ENCODE peak calls at places on chromosome 17, in four cellular contexts. Q, L, R and U are unnamed samples.
A peak's percentile ranks its signal among the peaks of the same experiment; 100 is the strongest.

GRCh38 chr17:72125226-72125651 is 4.4 kb downstream of the SOX9 start:
- DNase-seq in Q (no peak), L (no peak), R (no peak), U (no peak)

GRCh38 chr17:82272495-82273326 is 789 bp downstream of the CSNK1D start:
- DNase-seq in Q (no peak), L (no peak), R (peak; percentile 86), U (no peak)

GRCh38 chr17:7392696-7393612 is 1.4 kb downstream of the PLSCR3 start:
- DNase-seq in Q (no peak), L (no peak), R (no peak), U (no peak)

GRCh38 chr17:31534223-31534888 is 142.9 kb downstream of the RAB11FIP4 start:
- DNase-seq in Q (no peak), L (no peak), R (no peak), U (no peak)

GRCh38 chr17:17254026-17254425 is 17.1 kb upstream of the FLCN start:
- DNase-seq in Q (no peak), L (no peak), R (no peak), U (no peak)

GRCh38 chr17:38508570-38508950 is 80.3 kb downstream of the ARHGAP23 start:
- DNase-seq in Q (no peak), L (peak; percentile 65), R (no peak), U (no peak)

GRCh38 chr17:48989100-48989499 is 8.1 kb upstream of the IGF2BP1 start:
- DNase-seq in Q (no peak), L (peak; percentile 17), R (no peak), U (no peak)

GRCh38 chr17:81210868-81211267 is 11.9 kb downstream of the CEP131 start:
- DNase-seq in Q (no peak), L (no peak), R (no peak), U (peak; percentile 25)

GRCh38 chr17:69175812-69176517 is 34.3 kb upstream of the ABCA6 start:
- DNase-seq in Q (peak; percentile 77), L (no peak), R (peak; percentile 19), U (no peak)

GRCh38 chr17:33520404-33521032 is 227.4 kb upstream of the ASIC2 start:
- DNase-seq in Q (no peak), L (peak; percentile 95), R (peak; percentile 75), U (peak; percentile 16)

GRCh38 chr17:31494259-31495048 is 103.0 kb downstream of the RAB11FIP4 start:
- DNase-seq in Q (no peak), L (no peak), R (no peak), U (no peak)

GRCh38 chr17:7915611-7916382 is at the start of gene RNF227:
- DNase-seq in Q (peak; percentile 63), L (peak; percentile 92), R (peak; percentile 72), U (no peak)

GRCh38 chr17:29560306-29560705 is 6.5 kb downstream of the ABHD15 start:
- DNase-seq in Q (no peak), L (peak; percentile 19), R (no peak), U (no peak)

GRCh38 chr17:79942011-79942405 is 93.7 kb downstream of the TBC1D16 start:
- DNase-seq in Q (no peak), L (no peak), R (no peak), U (no peak)

GRCh38 chr17:48892940-48893645 is 506 bp downstream of the ATP5MC1 start:
- DNase-seq in Q (no peak), L (no peak), R (no peak), U (no peak)

GRCh38 chr17:15381707-15382106 is 40.3 kb upstream of the TEKT3 start:
- DNase-seq in Q (no peak), L (no peak), R (no peak), U (no peak)

GRCh38 chr17:6555331-6556120 is 829 bp downstream of the PITPNM3 start:
- DNase-seq in Q (no peak), L (peak; percentile 67), R (no peak), U (no peak)

GRCh38 chr17:47404006-47404405 is 80.3 kb downstream of the EFCAB13 start:
- DNase-seq in Q (no peak), L (no peak), R (no peak), U (no peak)

GRCh38 chr17:65158622-65159021 is 21.5 kb downstream of the RGS9 start:
- DNase-seq in Q (no peak), L (no peak), R (no peak), U (no peak)

GRCh38 chr17:80092959-80093358 is 8.4 kb upstream of the GAA start:
- DNase-seq in Q (no peak), L (no peak), R (no peak), U (no peak)

GRCh38 chr17:44556114-44556853 is 1.0 kb upstream of the FZD2 start:
- DNase-seq in Q (peak; percentile 19), L (peak; percentile 83), R (peak; percentile 69), U (peak; percentile 91)

GRCh38 chr17:44555056-44555455 is 2.2 kb upstream of the FZD2 start:
- DNase-seq in Q (no peak), L (no peak), R (no peak), U (no peak)

GRCh38 chr17:44549736-44550135 is 7.5 kb upstream of the FZD2 start:
- DNase-seq in Q (no peak), L (no peak), R (no peak), U (no peak)

GRCh38 chr17:44548714-44549230 is 8.5 kb upstream of the FZD2 start:
- DNase-seq in Q (no peak), L (no peak), R (no peak), U (no peak)

DNA sequence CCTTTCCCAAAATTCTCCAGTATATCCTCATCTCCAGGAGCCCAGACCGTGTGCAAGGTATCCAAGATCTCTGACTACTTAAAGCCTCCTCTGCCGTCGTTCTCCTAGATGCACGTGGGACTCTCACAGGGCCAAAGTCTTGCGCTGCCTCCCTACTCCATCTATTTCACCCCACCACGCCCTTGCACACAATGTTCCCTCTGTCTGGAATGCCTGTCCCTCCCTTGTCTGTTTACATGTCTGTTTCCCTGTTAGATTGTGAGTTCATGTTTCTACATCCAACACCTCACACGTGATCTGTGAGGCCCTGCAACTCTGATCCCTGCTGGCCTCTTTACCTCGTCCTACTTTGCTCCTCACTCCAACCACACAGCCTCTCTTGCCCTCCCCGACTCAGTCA is 4.9 kb upstream of the FZD2 start:
- DNase-seq in Q (no peak), L (no peak), R (no peak), U (no peak)
- H3K4me1 ChIP-seq in Q (peaks cover 30% of the 10 kb centered on the region), L (peaks cover 33% of the 10 kb centered on the region), R (peaks cover 12% of the 10 kb centered on the region), U (peaks cover 16% of the 10 kb centered on the region)

DNA sequence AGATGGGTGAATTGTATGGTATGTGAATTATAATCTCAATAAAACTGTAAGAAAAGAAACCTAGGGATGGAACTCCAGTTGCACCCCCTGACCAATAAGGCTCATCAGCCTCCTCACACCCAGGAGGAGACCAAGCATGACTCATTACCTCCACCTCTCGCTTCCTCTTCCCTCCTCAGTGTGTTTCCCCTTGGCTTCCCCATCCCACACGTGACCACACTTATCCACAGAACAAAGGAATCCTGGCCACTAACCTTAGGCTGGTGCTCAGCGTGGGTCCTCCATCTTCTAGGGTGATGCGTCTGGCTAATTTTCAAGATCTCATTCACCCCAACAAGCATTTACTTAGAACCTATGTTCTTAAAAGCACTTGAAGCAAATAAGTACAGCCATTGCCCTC is 36.2 kb upstream of the MAP3K14 start:
- DNase-seq in Q (no peak), L (no peak), R (no peak), U (no peak)
- TF ChIP-seq ZNF274 in Q (no peak), L (no peak), R (no peak), U (no peak)

DNA sequence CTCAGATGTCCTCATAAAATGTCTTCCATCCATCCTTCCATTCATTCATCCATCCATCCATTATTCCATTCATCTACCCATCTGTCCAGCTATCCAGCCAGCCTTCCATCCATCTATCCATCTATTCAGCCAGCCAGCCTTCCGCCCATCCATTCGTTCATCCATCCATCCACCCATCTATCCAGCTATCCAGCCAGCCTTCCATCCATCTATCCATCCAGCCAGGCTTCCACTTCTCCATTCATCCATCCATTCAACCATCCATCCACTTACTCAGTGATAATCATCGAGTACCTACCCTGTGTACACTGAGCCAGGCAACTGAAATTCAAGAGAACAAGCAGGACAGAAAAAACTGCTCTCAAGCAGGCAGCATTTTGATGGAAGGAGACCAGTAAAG is 4.6 kb upstream of the CCDC182 start:
- DNase-seq in Q (no peak), L (no peak), R (no peak), U (no peak)
- H3K4me1 ChIP-seq in Q (no peaks in the 10 kb centered on the region), L (peaks cover 2% of the 10 kb centered on the region), R (no peaks in the 10 kb centered on the region), U (peaks cover 5% of the 10 kb centered on the region)

GRCh38 chr17:50200447-50201225 is 795 bp downstream of the COL1A1 start:
- DNase-seq in Q (peak; percentile 88), L (peak; percentile 96), R (peak; percentile 88), U (peak; percentile 78)
- TF ChIP-seq ZNF274 in Q (no peak), L (no peak), R (no peak), U (no peak)

DNA sequence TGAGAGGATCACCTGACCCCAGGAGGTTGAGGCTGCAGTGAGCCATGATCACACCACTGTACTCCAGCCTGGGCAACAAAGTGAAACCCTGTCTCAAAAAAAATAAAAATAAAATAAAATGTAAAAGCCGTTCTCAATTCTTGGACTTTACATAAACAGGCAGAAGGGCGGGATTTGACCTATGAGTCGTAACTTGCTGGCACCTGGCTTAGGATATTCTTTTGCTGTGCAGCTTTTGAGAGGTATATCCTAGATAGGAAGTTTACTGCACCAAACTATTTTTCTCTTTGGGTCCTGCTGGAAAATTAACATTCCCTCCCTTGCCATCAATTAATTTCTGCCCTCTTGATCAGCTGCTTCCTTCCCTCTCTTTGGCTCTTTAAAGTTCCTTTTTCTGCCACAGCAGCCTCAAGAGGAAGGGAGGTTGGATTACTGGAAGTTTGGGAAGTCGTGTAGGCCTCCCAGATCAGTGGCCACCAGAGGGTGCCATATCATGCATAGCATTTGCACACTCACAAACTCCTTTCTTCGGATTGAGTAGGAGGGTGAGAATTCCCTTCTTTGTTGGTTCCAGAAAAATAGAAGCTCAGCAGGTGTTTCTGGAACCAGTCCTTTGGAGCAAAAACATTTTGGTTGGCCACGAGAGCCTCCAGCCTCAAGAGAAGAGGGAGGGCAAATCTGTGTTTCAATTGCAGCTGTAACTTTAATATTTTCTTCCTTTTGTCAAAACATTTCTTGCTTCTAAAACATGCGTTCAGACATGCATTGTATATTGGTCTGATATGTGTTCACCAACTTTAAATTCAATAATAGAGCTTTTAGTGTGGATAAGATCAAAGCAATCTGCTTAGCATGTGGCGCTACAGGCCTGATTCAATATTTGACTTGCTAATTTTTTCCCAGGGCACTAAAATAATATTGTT is 147.3 kb downstream of the CCDC182 start:
- DNase-seq in Q (peak; percentile 65), L (peak; percentile 79), R (peak; percentile 50), U (peak; percentile 66)
- H3K4me1 ChIP-seq in Q (peaks cover 13% of the 10 kb centered on the region), L (peaks cover 3% of the 10 kb centered on the region), R (no peaks in the 10 kb centered on the region), U (peaks cover 22% of the 10 kb centered on the region)

GRCh38 chr17:74239169-74239568 is 25.8 kb downstream of the TTYH2 start:
- DNase-seq in Q (no peak), L (no peak), R (no peak), U (no peak)

GRCh38 chr17:74240637-74241036 is 27.3 kb downstream of the TTYH2 start:
- DNase-seq in Q (no peak), L (no peak), R (no peak), U (no peak)

GRCh38 chr17:74241847-74242246 is 28.5 kb downstream of the TTYH2 start:
- DNase-seq in Q (no peak), L (no peak), R (no peak), U (no peak)

GRCh38 chr17:74243013-74243755 is 29.8 kb downstream of the TTYH2 start:
- DNase-seq in Q (no peak), L (no peak), R (no peak), U (no peak)

DNA sequence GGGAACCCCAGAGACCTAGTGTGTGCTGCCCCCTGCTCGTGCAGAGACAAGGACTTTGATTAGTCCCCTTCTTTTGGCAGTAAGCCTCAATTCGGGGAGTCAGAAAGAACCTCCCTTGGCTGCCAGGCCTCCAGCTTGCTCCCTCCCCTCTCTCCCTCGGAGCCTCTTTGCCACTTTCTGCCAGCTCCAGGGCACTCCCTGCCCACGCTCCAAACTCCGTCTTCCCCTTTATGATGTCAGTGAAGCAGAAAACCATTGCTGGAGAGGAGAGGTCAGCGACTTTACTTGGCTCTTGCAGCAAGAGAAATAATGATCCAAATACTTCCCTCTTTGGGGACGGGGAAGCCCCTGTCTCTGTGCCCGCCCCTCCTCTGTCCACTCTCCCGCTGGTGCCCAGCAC is 28.1 kb downstream of the TTYH2 start:
- DNase-seq in Q (no peak), L (no peak), R (no peak), U (no peak)
- TF ChIP-seq ZNF274 in Q (no peak), L (no peak), R (no peak), U (no peak)